ENCODE peak calls at places on chromosome 14, in six cellular contexts. N, V, O, B, R and Q are unnamed samples.

GRCh38 chr14:54737132-54737711 is 165.4 kb downstream of the GCH1 start:
- DNase-seq in N (no peak), V (no peak), O (peak; percentile 44), B (peak; percentile 9), R (no peak), Q (no peak)

GRCh38 chr14:50855558-50855957 is 16.3 kb upstream of the ABHD12B start:
- DNase-seq in N (no peak), V (no peak), O (no peak), B (no peak), R (no peak), Q (no peak)

GRCh38 chr14:100696590-100696989 is 30.1 kb upstream of the DLK1 start:
- DNase-seq in N (no peak), V (no peak), O (no peak), B (no peak), R (no peak), Q (no peak)

GRCh38 chr14:73007835-73008234 is 19.1 kb downstream of the ZFYVE1 start:
- DNase-seq in N (no peak), V (no peak), O (no peak), B (no peak), R (no peak), Q (no peak)

GRCh38 chr14:56180754-56181542 is 62.7 kb downstream of the PELI2 start:
- DNase-seq in N (no peak), V (no peak), O (no peak), B (no peak), R (no peak), Q (no peak)

GRCh38 chr14:23402296-23403138 is 5.6 kb downstream of the MYH6 start:
- DNase-seq in N (no peak), V (no peak), O (no peak), B (no peak), R (no peak), Q (no peak)

GRCh38 chr14:28242895-28243294 is 523.7 kb upstream of the FOXG1 start:
- DNase-seq in N (no peak), V (no peak), O (no peak), B (no peak), R (no peak), Q (no peak)

GRCh38 chr14:26820101-26820500 is 222.3 kb upstream of the NOVA1 start:
- DNase-seq in N (no peak), V (no peak), O (peak; percentile 88), B (no peak), R (no peak), Q (no peak)

GRCh38 chr14:54483848-54484247 is 4.9 kb downstream of the GMFB start:
- DNase-seq in N (no peak), V (no peak), O (no peak), B (no peak), R (no peak), Q (no peak)

GRCh38 chr14:64684091-64684490 is 20.1 kb upstream of the PLEKHG3 start:
- DNase-seq in N (peak; percentile 24), V (no peak), O (peak; percentile 53), B (no peak), R (no peak), Q (no peak)